ENCODE peak calls at places on chromosomes 5 and 9, in ten cellular contexts. Z is caudate nucleus, T is COR-L47, X is dorsolateral prefrontal cortex, R is tibial artery, I is EL, K is dermis blood vessel endothelial cell, A is aorta, N is mesenchymal stem cell, F is endodermal cell. D is an unnamed sample.

GRCh38 chr5:34503379-34504346 is 152.5 kb upstream of the RAI14 start:
- DNase-seq in Z (peak; percentile 82), T (no peak), X (peak; percentile 66), R (no peak), I (no peak), K (no peak), A (no peak), N (no peak), F (no peak), D (no peak)

GRCh38 chr9:74940600-74940999 is 12.1 kb downstream of the C9orf40 start:
- DNase-seq in Z (no peak), T (no peak), X (no peak), R (no peak), I (no peak), K (peak; percentile 31), A (no peak), N (no peak), F (no peak), D (peak; percentile 30)

GRCh38 chr5:62460578-62460983 is 48.0 kb downstream of the IPO11 start:
- DNase-seq in Z (no peak), T (peak; percentile 29), X (no peak), R (no peak), I (peak; percentile 48), K (peak; percentile 75), A (no peak), N (peak; percentile 63), F (no peak), D (peak; percentile 6)

GRCh38 chr9:127783111-127783621 is 2.7 kb upstream of the CDK9 start:
- DNase-seq in Z (no peak), T (no peak), X (no peak), R (peak; percentile 71), I (no peak), K (peak; percentile 58), A (peak; percentile 80), N (no peak), F (no peak), D (no peak)

GRCh38 chr5:178998441-178998840 is 3.3 kb upstream of the GRM6 start:
- DNase-seq in Z (no peak), T (no peak), X (no peak), R (no peak), I (no peak), K (no peak), A (no peak), N (no peak), F (no peak), D (no peak)

GRCh38 chr5:51383494-51384081 is 340 bp downstream of the ISL1 start:
- DNase-seq in Z (no peak), T (no peak), X (no peak), R (no peak), I (no peak), K (no peak), A (no peak), N (peak; percentile 67), F (peak; percentile 74), D (no peak)

GRCh38 chr5:145943674-145944121 is 7.3 kb downstream of the SH3RF2 start:
- DNase-seq in Z (no peak), T (peak; percentile 11), X (no peak), R (no peak), I (peak; percentile 53), K (peak; percentile 14), A (no peak), N (no peak), F (no peak), D (no peak)

GRCh38 chr5:170266570-170267379 is 30.8 kb downstream of the LCP2 start:
- DNase-seq in Z (no peak), T (no peak), X (no peak), R (no peak), I (no peak), K (no peak), A (no peak), N (no peak), F (no peak), D (no peak)

GRCh38 chr5:138083702-138084101 is at the start of gene WNT8A:
- DNase-seq in Z (no peak), T (no peak), X (no peak), R (no peak), I (no peak), K (no peak), A (no peak), N (no peak), F (peak; percentile 81), D (no peak)

GRCh38 chr9:70484232-70485130 is 70.0 kb upstream of the KLF9 start:
- DNase-seq in Z (no peak), T (peak; percentile 36), X (no peak), R (no peak), I (peak; percentile 75), K (peak; percentile 90), A (no peak), N (peak; percentile 88), F (peak; percentile 70), D (peak; percentile 58)

GRCh38 chr5:112366987-112367386 is 52.1 kb downstream of the EPB41L4A start:
- DNase-seq in Z (no peak), T (peak; percentile 12), X (no peak), R (no peak), I (no peak), K (peak; percentile 27), A (no peak), N (peak; percentile 2), F (peak; percentile 76), D (no peak)

GRCh38 chr9:91494751-91495150 is 71.1 kb upstream of the NFIL3 start:
- DNase-seq in Z (no peak), T (no peak), X (no peak), R (no peak), I (no peak), K (no peak), A (no peak), N (peak; percentile 46), F (no peak), D (no peak)

GRCh38 chr5:149135536-149136201 is 5.6 kb upstream of the ABLIM3 start:
- DNase-seq in Z (no peak), T (no peak), X (no peak), R (no peak), I (peak; percentile 92), K (peak; percentile 90), A (no peak), N (peak; percentile 88), F (no peak), D (no peak)

GRCh38 chr9:37994639-37995347 is 74.2 kb downstream of the SHB start:
- DNase-seq in Z (peak; percentile 95), T (peak; percentile 88), X (peak; percentile 97), R (peak; percentile 88), I (peak; percentile 78), K (peak; percentile 82), A (peak; percentile 81), N (peak; percentile 89), F (no peak), D (peak; percentile 70)

GRCh38 chr5:93221-93980 is 1.4 kb downstream of the PLEKHG4B start:
- DNase-seq in Z (no peak), T (no peak), X (no peak), R (peak; percentile 53), I (no peak), K (no peak), A (no peak), N (no peak), F (no peak), D (no peak)

GRCh38 chr5:154995679-154996078 is 17.9 kb upstream of the KIF4B start:
- DNase-seq in Z (no peak), T (peak; percentile 3), X (no peak), R (no peak), I (no peak), K (peak; percentile 47), A (no peak), N (no peak), F (peak; percentile 76), D (no peak)